ENCODE peak calls at places on chromosomes 5 and 9, in four cellular contexts. B is mucosa of gallbladder, W is ACHN, N is DMS153. E is an unnamed sample.

GRCh38 chr9:127783111-127783621 is 2.7 kb upstream of the CDK9 start:
- DNase-seq in B (peak), W (no peak), N (no peak), E (no peak)

GRCh38 chr5:13746026-13746425 is 198.5 kb downstream of the DNAH5 start:
- DNase-seq in B (no peak), W (no peak), N (no peak), E (no peak)

GRCh38 chr9:132241840-132242620 is 80.2 kb downstream of the NTNG2 start:
- DNase-seq in B (no peak), W (peak), N (no peak), E (no peak)

GRCh38 chr9:116589392-116590354 is 97.4 kb upstream of the TRIM32 start:
- DNase-seq in B (no peak), W (peak), N (no peak), E (peak)

GRCh38 chr9:136389396-136389795 is 10.6 kb downstream of the SNAPC4 start:
- DNase-seq in B (no peak), W (no peak), N (no peak), E (no peak)

GRCh38 chr9:34590376-34591090 is 1.0 kb upstream of the CNTFR start:
- DNase-seq in B (no peak), W (no peak), N (no peak), E (no peak)

GRCh38 chr5:106459541-106459940 is 1211.2 kb downstream of the EFNA5 start:
- DNase-seq in B (no peak), W (no peak), N (no peak), E (no peak)

GRCh38 chr5:128579669-128580068 is 41.6 kb upstream of the FBN2 start:
- DNase-seq in B (no peak), W (no peak), N (no peak), E (no peak)

GRCh38 chr9:79572032-79572890 is 496 bp downstream of the TLE4 start:
- DNase-seq in B (peak), W (peak), N (no peak), E (no peak)

GRCh38 chr9:128333368-128333969 is 6.9 kb upstream of the SLC27A4 start:
- DNase-seq in B (no peak), W (no peak), N (no peak), E (no peak)

GRCh38 chr5:92911293-92911692 is 669.7 kb downstream of the NR2F1-AS1 start:
- DNase-seq in B (no peak), W (no peak), N (no peak), E (no peak)

GRCh38 chr5:1061916-1062315 is 49.9 kb downstream of the SLC12A7 start:
- DNase-seq in B (no peak), W (no peak), N (no peak), E (no peak)

GRCh38 chr5:138054863-138055558 is 22.1 kb upstream of the FAM13B start:
- DNase-seq in B (no peak), W (no peak), N (no peak), E (no peak)

GRCh38 chr9:137078701-137079400 is 1.5 kb downstream of the UAP1L1 start:
- DNase-seq in B (no peak), W (no peak), N (no peak), E (no peak)

GRCh38 chr5:168778536-168778935 is 199.4 kb upstream of the PANK3 start:
- DNase-seq in B (no peak), W (no peak), N (no peak), E (no peak)

GRCh38 chr5:180553530-180553929 is 37.8 kb downstream of the SCGB3A1 start:
- DNase-seq in B (no peak), W (no peak), N (no peak), E (no peak)

GRCh38 chr5:109688647-109688998 is 1.1 kb upstream of the MAN2A1 start:
- DNase-seq in B (peak), W (peak), N (peak), E (peak)